ENCODE peak calls at places on chromosome 7, in six cellular contexts. E is fibroblast of mammary gland, W is GM12892, N is cardiac fibroblast, K is psoas muscle, Y is thoracic aorta. X is an unnamed sample.

GRCh38 chr7:29113384-29114102 is 32.8 kb downstream of the CPVL start:
- DNase-seq in E (peak; percentile 19), W (no peak), N (peak; percentile 44), K (no peak), Y (no peak), X (no peak)

GRCh38 chr7:107446531-107446930 is 23.3 kb upstream of the GPR22 start:
- DNase-seq in E (peak; percentile 87), W (no peak), N (peak; percentile 3), K (no peak), Y (no peak), X (no peak)

GRCh38 chr7:30760514-30761213 is 8.7 kb downstream of the INMT start:
- DNase-seq in E (no peak), W (no peak), N (no peak), K (no peak), Y (no peak), X (no peak)

GRCh38 chr7:81173766-81174281 is 255.0 kb upstream of the SEMA3C start:
- DNase-seq in E (peak; percentile 76), W (no peak), N (peak; percentile 85), K (no peak), Y (no peak), X (no peak)

GRCh38 chr7:3880221-3880935 is 579.3 kb downstream of the SDK1 start:
- DNase-seq in E (no peak), W (no peak), N (no peak), K (no peak), Y (no peak), X (no peak)

GRCh38 chr7:95861041-95861440 is 88.7 kb downstream of the DYNC1I1 start:
- DNase-seq in E (no peak), W (no peak), N (no peak), K (no peak), Y (no peak), X (no peak)

GRCh38 chr7:9718071-9718470 is 1255.6 kb upstream of the PHF14 start:
- DNase-seq in E (no peak), W (no peak), N (no peak), K (no peak), Y (no peak), X (no peak)

GRCh38 chr7:49443515-49443914 is 329.9 kb upstream of the VWC2 start:
- DNase-seq in E (no peak), W (no peak), N (no peak), K (no peak), Y (no peak), X (no peak)

GRCh38 chr7:144869072-144869471 is 33.2 kb upstream of the TPK1 start:
- DNase-seq in E (peak; percentile 2), W (no peak), N (no peak), K (no peak), Y (no peak), X (no peak)

GRCh38 chr7:115864082-115864481 is 166.5 kb downstream of the TFEC start:
- DNase-seq in E (no peak), W (no peak), N (no peak), K (no peak), Y (no peak), X (no peak)

GRCh38 chr7:14691597-14692203 is 210.9 kb downstream of the DGKB start:
- DNase-seq in E (peak; percentile 43), W (no peak), N (peak; percentile 49), K (peak; percentile 39), Y (no peak), X (no peak)

GRCh38 chr7:140079121-140079536 is 16.4 kb upstream of the PARP12 start:
- DNase-seq in E (peak; percentile 94), W (no peak), N (peak; percentile 40), K (peak; percentile 34), Y (no peak), X (peak; percentile 45)

GRCh38 chr7:118476036-118476435 is 251.5 kb downstream of the ANKRD7 start:
- DNase-seq in E (no peak), W (no peak), N (no peak), K (no peak), Y (no peak), X (no peak)

GRCh38 chr7:70752794-70753241 is 379.1 kb upstream of the GALNT17 start:
- DNase-seq in E (peak; percentile 83), W (no peak), N (no peak), K (no peak), Y (no peak), X (no peak)

GRCh38 chr7:36037121-36037662 is 115.9 kb upstream of the EEPD1 start:
- DNase-seq in E (peak; percentile 76), W (no peak), N (peak; percentile 96), K (peak; percentile 43), Y (peak; percentile 46), X (no peak)